ENCODE peak calls at places on chromosome 6, in seven cellular contexts. One of them, this sample, is unnamed.

GRCh38 chr6:111129003-111129402 is 41.7 kb downstream of the SLC16A10 start:
- DNase-seq in GM13976: no peak
- DNase-seq in midbrain: peak; percentile 23
- DNase-seq in activated gamma-delta T cell: no peak
- DNase-seq in left cardiac atrium: peak; percentile 34
- DNase-seq in RPMI8226: no peak
- DNase-seq in activated T-helper 9 cell treated with anti-CD3 and anti-CD28 coated beads, Interleukin-2, amount 50 U/mL, for 16 hours: no peak
- DNase-seq in this sample: no peak

GRCh38 chr6:126335210-126335609 is 4.7 kb upstream of the CENPW start:
- DNase-seq in GM13976: no peak
- DNase-seq in midbrain: no peak
- DNase-seq in activated gamma-delta T cell: no peak
- DNase-seq in left cardiac atrium: no peak
- DNase-seq in RPMI8226: no peak
- DNase-seq in activated T-helper 9 cell treated with anti-CD3 and anti-CD28 coated beads, Interleukin-2, amount 50 U/mL, for 16 hours: no peak
- DNase-seq in this sample: no peak

GRCh38 chr6:170057961-170058877 is 232.7 kb downstream of the DLL1 start:
- DNase-seq in GM13976: no peak
- DNase-seq in midbrain: no peak
- DNase-seq in activated gamma-delta T cell: no peak
- DNase-seq in left cardiac atrium: peak; percentile 9
- DNase-seq in RPMI8226: no peak
- DNase-seq in activated T-helper 9 cell treated with anti-CD3 and anti-CD28 coated beads, Interleukin-2, amount 50 U/mL, for 16 hours: no peak
- DNase-seq in this sample: no peak

GRCh38 chr6:148364056-148364844 is 21.6 kb downstream of the SASH1 start:
- DNase-seq in GM13976: no peak
- DNase-seq in midbrain: no peak
- DNase-seq in activated gamma-delta T cell: no peak
- DNase-seq in left cardiac atrium: no peak
- DNase-seq in RPMI8226: no peak
- DNase-seq in activated T-helper 9 cell treated with anti-CD3 and anti-CD28 coated beads, Interleukin-2, amount 50 U/mL, for 16 hours: no peak
- DNase-seq in this sample: peak; percentile 78

GRCh38 chr6:119350202-119351004 is 842 bp upstream of the MAN1A1 start:
- DNase-seq in GM13976: peak; percentile 51
- DNase-seq in midbrain: peak; percentile 32
- DNase-seq in activated gamma-delta T cell: no peak
- DNase-seq in left cardiac atrium: no peak
- DNase-seq in RPMI8226: peak; percentile 44
- DNase-seq in activated T-helper 9 cell treated with anti-CD3 and anti-CD28 coated beads, Interleukin-2, amount 50 U/mL, for 16 hours: no peak
- DNase-seq in this sample: peak; percentile 77

GRCh38 chr6:125170376-125170775 is 16.8 kb downstream of the TPD52L1 start:
- DNase-seq in GM13976: no peak
- DNase-seq in midbrain: peak; percentile 29
- DNase-seq in activated gamma-delta T cell: no peak
- DNase-seq in left cardiac atrium: no peak
- DNase-seq in RPMI8226: no peak
- DNase-seq in activated T-helper 9 cell treated with anti-CD3 and anti-CD28 coated beads, Interleukin-2, amount 50 U/mL, for 16 hours: no peak
- DNase-seq in this sample: peak; percentile 67

GRCh38 chr6:144415014-144415413 is 129.9 kb downstream of the UTRN start:
- DNase-seq in GM13976: no peak
- DNase-seq in midbrain: no peak
- DNase-seq in activated gamma-delta T cell: no peak
- DNase-seq in left cardiac atrium: no peak
- DNase-seq in RPMI8226: no peak
- DNase-seq in activated T-helper 9 cell treated with anti-CD3 and anti-CD28 coated beads, Interleukin-2, amount 50 U/mL, for 16 hours: no peak
- DNase-seq in this sample: no peak

GRCh38 chr6:134774244-134774643 is 175.7 kb downstream of the ALDH8A1 start:
- DNase-seq in GM13976: no peak
- DNase-seq in midbrain: no peak
- DNase-seq in activated gamma-delta T cell: no peak
- DNase-seq in left cardiac atrium: no peak
- DNase-seq in RPMI8226: no peak
- DNase-seq in activated T-helper 9 cell treated with anti-CD3 and anti-CD28 coated beads, Interleukin-2, amount 50 U/mL, for 16 hours: no peak
- DNase-seq in this sample: no peak

GRCh38 chr6:115999256-115999655 is 61.4 kb downstream of the FRK start:
- DNase-seq in GM13976: no peak
- DNase-seq in midbrain: no peak
- DNase-seq in activated gamma-delta T cell: no peak
- DNase-seq in left cardiac atrium: no peak
- DNase-seq in RPMI8226: no peak
- DNase-seq in activated T-helper 9 cell treated with anti-CD3 and anti-CD28 coated beads, Interleukin-2, amount 50 U/mL, for 16 hours: no peak
- DNase-seq in this sample: no peak

GRCh38 chr6:17983712-17984111 is 3.7 kb downstream of the KIF13A start:
- DNase-seq in GM13976: no peak
- DNase-seq in midbrain: no peak
- DNase-seq in activated gamma-delta T cell: no peak
- DNase-seq in left cardiac atrium: no peak
- DNase-seq in RPMI8226: peak; percentile 73
- DNase-seq in activated T-helper 9 cell treated with anti-CD3 and anti-CD28 coated beads, Interleukin-2, amount 50 U/mL, for 16 hours: no peak
- DNase-seq in this sample: no peak

GRCh38 chr6:3518356-3518841 is 61.5 kb upstream of the SLC22A23 start:
- DNase-seq in GM13976: no peak
- DNase-seq in midbrain: no peak
- DNase-seq in activated gamma-delta T cell: no peak
- DNase-seq in left cardiac atrium: peak; percentile 46
- DNase-seq in RPMI8226: no peak
- DNase-seq in activated T-helper 9 cell treated with anti-CD3 and anti-CD28 coated beads, Interleukin-2, amount 50 U/mL, for 16 hours: no peak
- DNase-seq in this sample: peak; percentile 69

GRCh38 chr6:7106752-7107577 is 796 bp upstream of the RREB1 start:
- DNase-seq in GM13976: peak; percentile 76
- DNase-seq in midbrain: no peak
- DNase-seq in activated gamma-delta T cell: peak; percentile 40
- DNase-seq in left cardiac atrium: peak; percentile 49
- DNase-seq in RPMI8226: peak; percentile 38
- DNase-seq in activated T-helper 9 cell treated with anti-CD3 and anti-CD28 coated beads, Interleukin-2, amount 50 U/mL, for 16 hours: peak; percentile 54
- DNase-seq in this sample: no peak

GRCh38 chr6:14784596-14785360 is 461.1 kb upstream of the JARID2 start:
- DNase-seq in GM13976: no peak
- DNase-seq in midbrain: no peak
- DNase-seq in activated gamma-delta T cell: no peak
- DNase-seq in left cardiac atrium: no peak
- DNase-seq in RPMI8226: peak; percentile 51
- DNase-seq in activated T-helper 9 cell treated with anti-CD3 and anti-CD28 coated beads, Interleukin-2, amount 50 U/mL, for 16 hours: no peak
- DNase-seq in this sample: no peak

GRCh38 chr6:44423306-44423705 is 35.8 kb downstream of the CDC5L start:
- DNase-seq in GM13976: no peak
- DNase-seq in midbrain: no peak
- DNase-seq in activated gamma-delta T cell: no peak
- DNase-seq in left cardiac atrium: no peak
- DNase-seq in RPMI8226: no peak
- DNase-seq in activated T-helper 9 cell treated with anti-CD3 and anti-CD28 coated beads, Interleukin-2, amount 50 U/mL, for 16 hours: no peak
- DNase-seq in this sample: no peak

GRCh38 chr6:144148891-144149290 is 1.4 kb upstream of the STX11 start:
- DNase-seq in GM13976: no peak
- DNase-seq in midbrain: no peak
- DNase-seq in activated gamma-delta T cell: no peak
- DNase-seq in left cardiac atrium: no peak
- DNase-seq in RPMI8226: no peak
- DNase-seq in activated T-helper 9 cell treated with anti-CD3 and anti-CD28 coated beads, Interleukin-2, amount 50 U/mL, for 16 hours: no peak
- DNase-seq in this sample: no peak

GRCh38 chr6:145898376-145898775 is 65.8 kb downstream of the SHPRH start:
- DNase-seq in GM13976: no peak
- DNase-seq in midbrain: no peak
- DNase-seq in activated gamma-delta T cell: no peak
- DNase-seq in left cardiac atrium: no peak
- DNase-seq in RPMI8226: no peak
- DNase-seq in activated T-helper 9 cell treated with anti-CD3 and anti-CD28 coated beads, Interleukin-2, amount 50 U/mL, for 16 hours: no peak
- DNase-seq in this sample: no peak

GRCh38 chr6:150030611-150031010 is 5.3 kb upstream of the RAET1L start:
- DNase-seq in GM13976: no peak
- DNase-seq in midbrain: no peak
- DNase-seq in activated gamma-delta T cell: no peak
- DNase-seq in left cardiac atrium: no peak
- DNase-seq in RPMI8226: no peak
- DNase-seq in activated T-helper 9 cell treated with anti-CD3 and anti-CD28 coated beads, Interleukin-2, amount 50 U/mL, for 16 hours: no peak
- DNase-seq in this sample: no peak

GRCh38 chr6:52514514-52514913 is 62.3 kb downstream of the TRAM2 start:
- DNase-seq in GM13976: no peak
- DNase-seq in midbrain: no peak
- DNase-seq in activated gamma-delta T cell: no peak
- DNase-seq in left cardiac atrium: peak; percentile 52
- DNase-seq in RPMI8226: no peak
- DNase-seq in activated T-helper 9 cell treated with anti-CD3 and anti-CD28 coated beads, Interleukin-2, amount 50 U/mL, for 16 hours: no peak
- DNase-seq in this sample: no peak

GRCh38 chr6:169200931-169201514 is 52.6 kb downstream of the THBS2 start:
- DNase-seq in GM13976: no peak
- DNase-seq in midbrain: no peak
- DNase-seq in activated gamma-delta T cell: no peak
- DNase-seq in left cardiac atrium: no peak
- DNase-seq in RPMI8226: no peak
- DNase-seq in activated T-helper 9 cell treated with anti-CD3 and anti-CD28 coated beads, Interleukin-2, amount 50 U/mL, for 16 hours: no peak
- DNase-seq in this sample: no peak

GRCh38 chr6:84177253-84177652 is 50.2 kb downstream of the CEP162 start:
- DNase-seq in GM13976: no peak
- DNase-seq in midbrain: no peak
- DNase-seq in activated gamma-delta T cell: no peak
- DNase-seq in left cardiac atrium: no peak
- DNase-seq in RPMI8226: no peak
- DNase-seq in activated T-helper 9 cell treated with anti-CD3 and anti-CD28 coated beads, Interleukin-2, amount 50 U/mL, for 16 hours: no peak
- DNase-seq in this sample: no peak

GRCh38 chr6:142235247-142235646 is 66.6 kb upstream of the ADGRG6 start:
- DNase-seq in GM13976: no peak
- DNase-seq in midbrain: no peak
- DNase-seq in activated gamma-delta T cell: no peak
- DNase-seq in left cardiac atrium: no peak
- DNase-seq in RPMI8226: no peak
- DNase-seq in activated T-helper 9 cell treated with anti-CD3 and anti-CD28 coated beads, Interleukin-2, amount 50 U/mL, for 16 hours: no peak
- DNase-seq in this sample: no peak

GRCh38 chr6:168116446-168116974 is 37.5 kb upstream of the FRMD1 start:
- DNase-seq in GM13976: no peak
- DNase-seq in midbrain: no peak
- DNase-seq in activated gamma-delta T cell: no peak
- DNase-seq in left cardiac atrium: no peak
- DNase-seq in RPMI8226: no peak
- DNase-seq in activated T-helper 9 cell treated with anti-CD3 and anti-CD28 coated beads, Interleukin-2, amount 50 U/mL, for 16 hours: no peak
- DNase-seq in this sample: no peak

GRCh38 chr6:140427842-140428241 is 1053.4 kb upstream of the CITED2 start:
- DNase-seq in GM13976: no peak
- DNase-seq in midbrain: no peak
- DNase-seq in activated gamma-delta T cell: no peak
- DNase-seq in left cardiac atrium: no peak
- DNase-seq in RPMI8226: peak; percentile 3
- DNase-seq in activated T-helper 9 cell treated with anti-CD3 and anti-CD28 coated beads, Interleukin-2, amount 50 U/mL, for 16 hours: no peak
- DNase-seq in this sample: no peak

GRCh38 chr6:169286961-169287360 is 33.3 kb upstream of the THBS2 start:
- DNase-seq in GM13976: no peak
- DNase-seq in midbrain: no peak
- DNase-seq in activated gamma-delta T cell: no peak
- DNase-seq in left cardiac atrium: no peak
- DNase-seq in RPMI8226: no peak
- DNase-seq in activated T-helper 9 cell treated with anti-CD3 and anti-CD28 coated beads, Interleukin-2, amount 50 U/mL, for 16 hours: no peak
- DNase-seq in this sample: no peak

GRCh38 chr6:127206531-127207065 is 60.1 kb upstream of the RNF146 start:
- DNase-seq in GM13976: no peak
- DNase-seq in midbrain: no peak
- DNase-seq in activated gamma-delta T cell: no peak
- DNase-seq in left cardiac atrium: no peak
- DNase-seq in RPMI8226: no peak
- DNase-seq in activated T-helper 9 cell treated with anti-CD3 and anti-CD28 coated beads, Interleukin-2, amount 50 U/mL, for 16 hours: no peak
- DNase-seq in this sample: no peak

GRCh38 chr6:144578385-144579350 is 293.5 kb downstream of the UTRN start:
- DNase-seq in GM13976: no peak
- DNase-seq in midbrain: no peak
- DNase-seq in activated gamma-delta T cell: no peak
- DNase-seq in left cardiac atrium: no peak
- DNase-seq in RPMI8226: no peak
- DNase-seq in activated T-helper 9 cell treated with anti-CD3 and anti-CD28 coated beads, Interleukin-2, amount 50 U/mL, for 16 hours: no peak
- DNase-seq in this sample: no peak

GRCh38 chr6:113779656-113780055 is 77.5 kb upstream of the MARCKS start:
- DNase-seq in GM13976: no peak
- DNase-seq in midbrain: no peak
- DNase-seq in activated gamma-delta T cell: no peak
- DNase-seq in left cardiac atrium: no peak
- DNase-seq in RPMI8226: no peak
- DNase-seq in activated T-helper 9 cell treated with anti-CD3 and anti-CD28 coated beads, Interleukin-2, amount 50 U/mL, for 16 hours: no peak
- DNase-seq in this sample: no peak

GRCh38 chr6:22892452-22892851 is 323.1 kb downstream of the HDGFL1 start:
- DNase-seq in GM13976: no peak
- DNase-seq in midbrain: no peak
- DNase-seq in activated gamma-delta T cell: no peak
- DNase-seq in left cardiac atrium: no peak
- DNase-seq in RPMI8226: no peak
- DNase-seq in activated T-helper 9 cell treated with anti-CD3 and anti-CD28 coated beads, Interleukin-2, amount 50 U/mL, for 16 hours: no peak
- DNase-seq in this sample: peak; percentile 94

GRCh38 chr6:11042750-11043551 is 1.2 kb downstream of the ELOVL2 start:
- DNase-seq in GM13976: peak; percentile 22
- DNase-seq in midbrain: no peak
- DNase-seq in activated gamma-delta T cell: no peak
- DNase-seq in left cardiac atrium: no peak
- DNase-seq in RPMI8226: no peak
- DNase-seq in activated T-helper 9 cell treated with anti-CD3 and anti-CD28 coated beads, Interleukin-2, amount 50 U/mL, for 16 hours: no peak
- DNase-seq in this sample: no peak

GRCh38 chr6:4296552-4296951 is 161.2 kb upstream of the ECI2 start:
- DNase-seq in GM13976: no peak
- DNase-seq in midbrain: no peak
- DNase-seq in activated gamma-delta T cell: no peak
- DNase-seq in left cardiac atrium: no peak
- DNase-seq in RPMI8226: no peak
- DNase-seq in activated T-helper 9 cell treated with anti-CD3 and anti-CD28 coated beads, Interleukin-2, amount 50 U/mL, for 16 hours: no peak
- DNase-seq in this sample: no peak

GRCh38 chr6:28764014-28764723 is 159.6 kb downstream of the TRIM27 start:
- DNase-seq in GM13976: no peak
- DNase-seq in midbrain: no peak
- DNase-seq in activated gamma-delta T cell: no peak
- DNase-seq in left cardiac atrium: no peak
- DNase-seq in RPMI8226: no peak
- DNase-seq in activated T-helper 9 cell treated with anti-CD3 and anti-CD28 coated beads, Interleukin-2, amount 50 U/mL, for 16 hours: no peak
- DNase-seq in this sample: no peak

GRCh38 chr6:98835149-98836024 is 1.0 kb downstream of the POU3F2 start:
- DNase-seq in GM13976: peak; percentile 34
- DNase-seq in midbrain: no peak
- DNase-seq in activated gamma-delta T cell: no peak
- DNase-seq in left cardiac atrium: no peak
- DNase-seq in RPMI8226: peak; percentile 24
- DNase-seq in activated T-helper 9 cell treated with anti-CD3 and anti-CD28 coated beads, Interleukin-2, amount 50 U/mL, for 16 hours: no peak
- DNase-seq in this sample: no peak